ENCODE peak calls at places on chromosome 14, in five cellular contexts. W is Peyer's patch, S is stomach, B is A549, R is upper lobe of left lung. H is an unnamed sample.

GRCh38 chr14:63192085-63192484 is 12.2 kb upstream of the RHOJ start:
- DNase-seq in W (no peak), S (no peak), B (no peak), R (no peak), H (no peak)

GRCh38 chr14:68444449-68445168 is 348.3 kb downstream of the ZFP36L1 start:
- DNase-seq in W (no peak), S (peak), B (no peak), R (no peak), H (no peak)

GRCh38 chr14:56422703-56423213 is 156.8 kb upstream of the TMEM260 start:
- DNase-seq in W (no peak), S (peak), B (peak), R (no peak), H (no peak)

GRCh38 chr14:92531151-92531873 is 17.7 kb downstream of the RIN3 start:
- DNase-seq in W (no peak), S (no peak), B (no peak), R (no peak), H (no peak)

GRCh38 chr14:22084393-22085281 is 411.0 kb upstream of the OR4E1 start:
- DNase-seq in W (no peak), S (no peak), B (peak), R (no peak), H (no peak)

GRCh38 chr14:77950371-77950770 is 150.5 kb downstream of the ADCK1 start:
- DNase-seq in W (no peak), S (no peak), B (no peak), R (no peak), H (no peak)

GRCh38 chr14:91228112-91229004 is 16.1 kb downstream of the GPR68 start:
- DNase-seq in W (no peak), S (no peak), B (no peak), R (no peak), H (peak)

GRCh38 chr14:105475269-105475915 is 771 bp downstream of the CRIP2 start:
- DNase-seq in W (no peak), S (no peak), B (no peak), R (no peak), H (no peak)

GRCh38 chr14:99728981-99729451 is 44.9 kb downstream of the CYP46A1 start:
- DNase-seq in W (peak), S (no peak), B (no peak), R (no peak), H (no peak)

GRCh38 chr14:78341827-78342389 is 171.7 kb downstream of the NRXN3 start:
- DNase-seq in W (no peak), S (no peak), B (no peak), R (no peak), H (no peak)

GRCh38 chr14:103870144-103870876 is 22.9 kb upstream of the PPP1R13B start:
- DNase-seq in W (no peak), S (peak), B (no peak), R (no peak), H (no peak)

GRCh38 chr14:103870891-103871595 is 23.7 kb upstream of the PPP1R13B start:
- DNase-seq in W (no peak), S (no peak), B (no peak), R (no peak), H (no peak)

GRCh38 chr14:103872492-103873113 is 25.2 kb upstream of the PPP1R13B start:
- DNase-seq in W (no peak), S (no peak), B (no peak), R (no peak), H (no peak)

GRCh38 chr14:103869406-103870143 is 22.2 kb upstream of the PPP1R13B start:
- DNase-seq in W (no peak), S (no peak), B (no peak), R (peak), H (no peak)

GRCh38 chr14:103871596-103872480 is 24.5 kb upstream of the PPP1R13B start:
- DNase-seq in W (peak), S (peak), B (peak), R (peak), H (peak)
- TF ChIP-seq POLR2A in W (peak), S (peak), B (no peak), R (peak), H (no peak)

GRCh38 chr14:23151342-23151741 is 32.1 kb downstream of the SLC7A8 start:
- DNase-seq in W (no peak), S (no peak), B (no peak), R (no peak), H (no peak)

GRCh38 chr14:23149745-23150144 is 30.7 kb upstream of the CEBPE start:
- DNase-seq in W (no peak), S (no peak), B (no peak), R (no peak), H (no peak)

GRCh38 chr14:23159516-23159915 is 23.9 kb downstream of the SLC7A8 start:
- DNase-seq in W (no peak), S (no peak), B (no peak), R (no peak), H (no peak)

GRCh38 chr14:23154876-23155587 is 28.4 kb downstream of the SLC7A8 start:
- DNase-seq in W (no peak), S (peak), B (no peak), R (no peak), H (no peak)

GRCh38 chr14:23153891-23154796 is 29.3 kb downstream of the SLC7A8 start:
- DNase-seq in W (peak), S (peak), B (no peak), R (peak), H (no peak)
- TF ChIP-seq POLR2A in W (no peak), S (no peak), B (no peak), R (peak), H (no peak)

GRCh38 chr14:59317782-59318505 is 129.5 kb downstream of the DAAM1 start:
- DNase-seq in W (no peak), S (no peak), B (no peak), R (no peak), H (no peak)

GRCh38 chr14:59318908-59319307 is 130.4 kb downstream of the DAAM1 start:
- DNase-seq in W (no peak), S (no peak), B (no peak), R (no peak), H (no peak)

GRCh38 chr14:59317346-59317745 is 128.9 kb downstream of the DAAM1 start:
- DNase-seq in W (no peak), S (no peak), B (no peak), R (no peak), H (no peak)

GRCh38 chr14:59321184-59321952 is 132.9 kb downstream of the DAAM1 start:
- DNase-seq in W (no peak), S (no peak), B (no peak), R (no peak), H (no peak)

DNA sequence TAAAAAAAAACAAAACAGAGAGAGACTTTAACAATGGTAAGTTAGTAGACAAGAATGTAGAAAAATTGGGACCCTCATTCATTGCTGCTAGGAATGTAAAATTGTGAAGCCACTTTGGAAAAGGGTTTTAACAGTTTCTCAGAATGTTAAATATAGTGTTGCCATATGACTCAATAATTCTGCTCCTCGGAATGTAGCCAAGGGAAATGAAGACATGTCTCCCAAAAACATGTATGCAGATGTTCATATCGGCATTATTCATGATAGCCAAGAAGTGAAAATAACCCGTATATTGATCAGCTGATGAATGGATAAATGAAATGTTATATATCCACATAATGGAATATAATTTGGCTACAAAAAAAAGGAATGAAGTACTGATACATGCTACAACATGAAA is 132.3 kb downstream of the DAAM1 start:
- DNase-seq in W (no peak), S (no peak), B (no peak), R (no peak), H (no peak)
- TF ChIP-seq POLR2A in W (no peak), S (no peak), B (no peak), R (no peak), H (no peak)

DNA sequence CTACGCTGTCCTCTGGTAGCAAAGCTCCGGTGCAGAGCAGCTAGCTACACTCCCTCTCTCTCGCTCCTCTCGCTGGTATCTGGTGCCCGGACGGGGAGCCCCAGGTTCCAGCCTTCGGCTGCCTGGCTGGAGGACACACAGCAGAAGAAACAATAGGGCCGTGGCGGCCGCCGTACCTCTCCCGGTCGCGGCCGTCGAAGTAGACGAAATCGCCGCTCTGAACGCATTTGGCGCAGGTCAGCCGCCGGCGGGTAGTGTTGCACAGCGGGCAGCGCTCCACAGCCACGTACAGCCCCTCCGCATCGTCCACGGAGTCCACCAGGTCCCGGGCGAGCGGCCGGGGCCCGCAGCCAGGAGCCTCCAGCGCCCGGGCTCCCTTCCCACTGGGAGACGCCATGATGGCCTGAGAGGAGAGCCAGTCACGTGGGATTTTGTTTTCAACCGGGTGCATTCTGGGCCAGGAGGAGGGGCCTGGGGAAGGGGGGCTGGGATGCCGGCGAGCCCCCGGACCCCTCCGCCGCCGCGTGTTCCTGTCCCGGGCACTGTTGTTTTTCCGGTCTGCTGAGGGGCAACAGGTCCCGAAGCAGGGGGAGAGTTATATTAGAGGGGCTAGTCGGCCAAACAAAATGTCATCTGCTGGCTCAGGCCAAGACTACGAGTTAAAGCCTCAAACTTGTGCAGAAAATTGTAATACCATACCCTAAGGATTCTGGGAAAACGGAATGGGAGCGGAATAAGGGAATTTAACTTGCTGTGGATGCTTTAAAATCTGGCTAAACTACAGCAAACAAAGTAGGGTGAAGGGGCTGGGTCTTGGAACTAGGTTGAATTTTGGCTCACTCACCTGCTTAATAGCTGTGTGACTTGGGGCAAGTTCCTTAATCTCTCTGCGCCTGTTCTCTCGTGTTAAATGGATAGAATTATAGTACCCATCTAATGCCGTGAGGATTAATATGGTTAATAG is at the start of gene ATG14:
- DNase-seq in W (peak), S (peak), B (peak), R (peak), H (peak)
- TF ChIP-seq POLR2A in W (peak), S (no peak), B (peak), R (peak), H (peak)

DNA sequence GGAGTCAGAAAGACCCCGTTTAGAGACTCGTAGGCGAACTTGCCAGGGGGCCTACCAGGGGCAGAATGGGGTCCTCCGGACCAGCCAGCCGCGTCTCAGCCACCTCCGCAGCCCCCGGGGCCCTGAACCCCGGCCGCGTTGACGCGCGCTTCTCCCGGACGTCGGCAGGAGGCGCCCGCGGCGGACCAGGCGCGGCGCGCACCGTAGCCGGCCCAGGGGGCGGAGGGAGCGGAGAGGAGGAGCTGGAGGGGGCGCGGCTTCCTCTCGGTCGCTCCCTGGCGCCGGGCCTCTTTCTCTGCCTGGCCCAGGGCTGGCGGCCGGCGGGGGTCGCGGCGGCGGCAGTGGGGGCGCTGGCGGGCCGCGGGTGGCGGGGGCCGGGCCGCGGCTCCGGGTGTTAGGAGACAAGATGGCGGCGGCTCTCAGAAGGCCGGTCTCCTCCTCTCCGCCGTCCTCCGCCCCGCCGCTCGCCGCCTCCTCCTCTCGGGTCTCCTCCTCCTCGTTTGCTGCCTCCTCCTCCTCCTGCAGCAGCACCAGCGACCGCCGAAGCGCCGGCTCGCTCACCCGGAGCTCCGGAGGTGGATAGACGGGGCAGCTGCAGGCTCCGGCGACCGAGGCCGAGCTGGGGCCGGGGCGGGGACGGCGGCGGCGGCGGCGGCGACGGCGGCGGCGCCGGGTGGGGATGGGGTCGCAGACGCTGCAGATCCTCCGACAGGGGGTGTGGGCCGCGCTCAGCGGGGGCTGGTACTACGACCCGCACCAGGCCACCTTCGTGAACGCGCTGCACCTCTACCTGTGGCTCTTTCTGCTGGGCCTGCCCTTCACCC is at the start of gene PCNX1:
- DNase-seq in W (peak), S (peak), B (peak), R (peak), H (peak)
- TF ChIP-seq POLR2A in W (no peak), S (no peak), B (peak), R (peak), H (peak)

GRCh38 chr14:96364911-96365310 is 1.6 kb downstream of the GSKIP start:
- DNase-seq in W (no peak), S (no peak), B (no peak), R (no peak), H (no peak)
- TF ChIP-seq POLR2A in W (peak), S (no peak), B (no peak), R (no peak), H (no peak)

GRCh38 chr14:34999500-34999899 is 16.7 kb downstream of the SRP54 start:
- DNase-seq in W (no peak), S (no peak), B (no peak), R (no peak), H (no peak)
- TF ChIP-seq POLR2A in W (no peak), S (no peak), B (no peak), R (no peak), H (no peak)